ENCODE peak calls at places on chromosomes 4 and X, in ten cellular contexts. L is RWPE1; H is NCI-H1694; F is breast epithelium; R is islet precursor cell; G is skeletal muscle cell; M is T-helper 9 cell; P is stimulated activated CD4-positive, alpha-beta T cell treated with anti-CD3 and anti-CD28 coated beads, Interleukin-1b, Interleukin-23, amount 100 ng/mL, for 48 hours; K is bronchial epithelial cell; U is CD8-positive, alpha-beta memory T cell. W is an unnamed sample.
A peak's percentile ranks its signal among the peaks of the same experiment; 100 is the strongest.

GRCh38 chr4:10584042-10584441 is 100.5 kb downstream of the CLNK start:
- DNase-seq in P (no peak), M (no peak), U (no peak), F (no peak), R (no peak), K (peak; percentile 70), H (no peak), L (peak; percentile 25), G (peak; percentile 64), W (no peak)

GRCh38 chr4:211033-211511 is 86.8 kb downstream of the ZNF718 start:
- DNase-seq in L (no peak), F (no peak), P (no peak), U (no peak), M (no peak), H (no peak), K (no peak), G (no peak), R (no peak), W (no peak)

GRCh38 chrX:17559728-17560379 is 177.4 kb upstream of the SCML1 start:
- DNase-seq in M (no peak), G (peak; percentile 65), K (peak; percentile 78), U (no peak), R (peak; percentile 60), H (no peak), P (no peak), L (peak; percentile 41), F (no peak), W (peak; percentile 45)

GRCh38 chr4:106707776-106708603 is 328.1 kb downstream of the DKK2 start:
- DNase-seq in K (peak; percentile 34), F (no peak), R (no peak), M (no peak), H (no peak), U (no peak), G (no peak), L (no peak), P (no peak), W (no peak)

GRCh38 chr4:144179152-144179739 is 38.7 kb upstream of the GYPA start:
- DNase-seq in K (peak; percentile 72), M (no peak), H (no peak), U (no peak), G (no peak), P (no peak), L (no peak), F (no peak), R (peak; percentile 58), W (no peak)

GRCh38 chrX:13256562-13256961 is 63.3 kb downstream of the ATXN3L start:
- DNase-seq in U (no peak), G (no peak), H (no peak), F (no peak), M (no peak), K (no peak), R (no peak), P (no peak), L (no peak), W (no peak)

GRCh38 chr4:186137193-186137792 is 32.8 kb downstream of the FAM149A start:
- DNase-seq in L (peak; percentile 26), F (no peak), U (no peak), H (no peak), G (no peak), M (no peak), K (peak; percentile 23), R (no peak), P (no peak), W (peak; percentile 10)

GRCh38 chr4:3869661-3870566 is 103.7 kb downstream of the ADRA2C start:
- DNase-seq in F (no peak), L (no peak), R (no peak), U (no peak), P (no peak), H (no peak), G (no peak), M (no peak), K (no peak), W (no peak)

GRCh38 chrX:67570839-67571238 is 27.0 kb downstream of the AR start:
- DNase-seq in F (no peak), M (no peak), U (no peak), K (no peak), H (no peak), P (no peak), G (no peak), L (no peak), R (no peak), W (no peak)

GRCh38 chr4:107035711-107036601 is at the start of gene DKK2:
- DNase-seq in M (no peak), L (peak; percentile 10), P (no peak), U (no peak), H (no peak), K (peak; percentile 27), R (peak; percentile 59), G (no peak), F (no peak), W (no peak)

GRCh38 chr4:163554870-163555465 is 60.5 kb downstream of the TMA16 start:
- DNase-seq in L (peak; percentile 30), G (no peak), U (peak; percentile 10), P (no peak), K (peak; percentile 35), H (peak; percentile 2), F (no peak), R (no peak), M (no peak), W (peak; percentile 2)

GRCh38 chr4:42656986-42657792 is at the start of gene ATP8A1:
- DNase-seq in M (peak; percentile 92), H (peak; percentile 45), U (peak; percentile 93), G (peak; percentile 43), K (peak; percentile 47), P (peak; percentile 89), L (peak; percentile 92), F (peak; percentile 86), R (peak; percentile 97), W (peak; percentile 83)

GRCh38 chr4:13977755-13978154 is 350.2 kb upstream of the BOD1L1 start:
- DNase-seq in U (no peak), P (no peak), F (no peak), L (no peak), K (no peak), R (no peak), M (no peak), G (no peak), H (no peak), W (no peak)

GRCh38 chrX:64792598-64793337 is 183.5 kb downstream of the ZC4H2 start:
- DNase-seq in M (no peak), L (no peak), P (no peak), K (no peak), F (no peak), U (no peak), G (no peak), R (no peak), H (no peak), W (no peak)

W was measured in NCI-H2171 treated with DMSO at 0.1 percent for 48 hours.